ENCODE peak calls at places on chromosomes 13 and 19, in eight cellular contexts. B is mesothelial cell of epicardium; Z is activated CD8-positive, alpha-beta T cell treated with anti-CD3 and anti-CD28 coated beads for 36 hours; Q is cardiac muscle cell; W is thoracic aorta; G is astrocyte; H is LNCaP clone FGC; A is adrenal gland. Y is an unnamed sample.

GRCh38 chr19:45099465-45100201 is 6.7 kb downstream of the PPP1R37 start:
- DNase-seq in B (no peak), Z (no peak), Q (no peak), W (no peak), G (no peak), H (no peak), A (peak), Y (no peak)

GRCh38 chr19:6198896-6199239 is 63.4 kb downstream of the ACSBG2 start:
- DNase-seq in B (no peak), Z (no peak), Q (no peak), W (no peak), G (no peak), H (no peak), A (no peak), Y (peak)

GRCh38 chr13:75194717-75195116 is 287.3 kb downstream of the TBC1D4 start:
- DNase-seq in B (no peak), Z (no peak), Q (peak), W (no peak), G (no peak), H (no peak), A (no peak), Y (no peak)

GRCh38 chr13:102913924-102914628 is 68.2 kb downstream of the ERCC5 start:
- DNase-seq in B (no peak), Z (no peak), Q (peak), W (no peak), G (peak), H (peak), A (no peak), Y (no peak)

GRCh38 chr19:13008926-13009787 is 13.9 kb downstream of the NFIX start:
- DNase-seq in B (no peak), Z (no peak), Q (no peak), W (no peak), G (no peak), H (no peak), A (no peak), Y (no peak)

GRCh38 chr19:40217921-40218890 is at the start of gene TTC9B:
- DNase-seq in B (peak), Z (peak), Q (no peak), W (no peak), G (no peak), H (no peak), A (no peak), Y (peak)

GRCh38 chr13:92896842-92897241 is 329.8 kb upstream of the GPC6 start:
- DNase-seq in B (no peak), Z (no peak), Q (peak), W (no peak), G (peak), H (peak), A (no peak), Y (no peak)

GRCh38 chr13:102679449-102680132 is 15.3 kb downstream of the METTL21C start:
- DNase-seq in B (no peak), Z (no peak), Q (no peak), W (no peak), G (no peak), H (no peak), A (no peak), Y (no peak)

GRCh38 chr19:44972802-44973201 is 17.6 kb downstream of the CLPTM1 start:
- DNase-seq in B (no peak), Z (no peak), Q (no peak), W (no peak), G (no peak), H (no peak), A (peak), Y (no peak)

GRCh38 chr13:31334547-31334946 is 134.8 kb downstream of the B3GLCT start:
- DNase-seq in B (no peak), Z (no peak), Q (no peak), W (no peak), G (no peak), H (no peak), A (no peak), Y (no peak)

GRCh38 chr19:57103573-57104277 is 16.1 kb upstream of the USP29 start:
- DNase-seq in B (no peak), Z (peak), Q (peak), W (peak), G (peak), H (peak), A (peak), Y (peak)

GRCh38 chr19:35718345-35719041 is 690 bp downstream of the KMT2B start:
- DNase-seq in B (peak), Z (peak), Q (peak), W (no peak), G (no peak), H (no peak), A (peak), Y (peak)

DNA sequence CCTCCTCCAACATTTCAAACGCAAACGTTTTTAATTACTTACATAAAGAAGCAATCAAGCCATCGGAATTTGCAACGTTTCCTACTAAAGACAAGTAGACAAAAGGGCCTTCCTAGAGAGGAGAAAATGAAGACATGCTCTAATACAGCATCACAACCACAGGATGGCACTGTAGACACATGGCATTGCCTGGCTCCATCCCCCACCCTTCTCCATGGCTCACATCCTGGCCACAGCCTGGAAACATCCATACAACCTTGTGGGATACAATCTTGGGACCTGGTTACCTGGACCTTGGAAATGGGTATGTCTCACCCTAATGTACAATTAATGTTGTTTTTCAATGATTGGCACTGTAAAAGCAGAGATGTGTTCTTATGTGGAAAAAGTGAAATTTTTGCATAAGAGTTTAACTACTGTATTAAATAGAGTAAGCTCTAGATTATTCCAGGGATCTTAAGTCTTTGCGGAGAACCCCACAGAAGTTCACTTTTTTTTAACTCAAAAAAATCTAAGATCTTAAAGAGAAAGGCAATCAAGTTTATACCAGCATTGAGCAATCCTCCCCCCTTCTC is 21.5 kb downstream of the EBPL start:
- DNase-seq in B (peak), Z (peak), Q (peak), W (no peak), G (peak), H (no peak), A (peak), Y (peak)
- TF ChIP-seq CTCF in B (peak), Z (peak), Q (peak), W (peak), G (peak), H (peak), A (peak), Y (peak)

DNA sequence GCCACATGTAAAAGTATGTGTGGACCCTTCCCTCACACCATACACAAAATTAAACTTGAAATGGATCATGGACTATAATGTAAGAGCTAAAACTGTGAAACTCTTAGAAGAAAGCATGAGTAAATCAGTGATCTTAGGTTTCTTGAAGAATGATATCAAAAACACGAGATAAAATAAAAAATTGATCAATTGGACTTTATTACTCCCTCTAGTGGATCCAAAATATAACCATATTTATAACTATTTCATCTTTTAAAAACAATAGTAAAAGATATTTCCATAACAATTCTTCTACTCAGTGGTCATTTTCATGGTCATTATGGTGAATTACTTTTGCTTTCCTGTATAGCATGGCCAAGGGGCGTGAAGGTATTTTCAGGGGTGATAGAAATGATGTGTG is 174.6 kb upstream of the LSM14A start:
- DNase-seq in B (no peak), Z (no peak), Q (no peak), W (no peak), G (no peak), H (no peak), A (no peak), Y (no peak)
- TF ChIP-seq CTCF in B (no peak), Z (no peak), Q (peak), W (no peak), G (peak), H (peak), A (no peak), Y (no peak)

GRCh38 chr13:23372264-23372905 is 61.1 kb downstream of the SACS start:
- DNase-seq in B (no peak), Z (no peak), Q (peak), W (no peak), G (peak), H (no peak), A (no peak), Y (no peak)

GRCh38 chr13:23377603-23378002 is 55.9 kb downstream of the SACS start:
- DNase-seq in B (no peak), Z (no peak), Q (no peak), W (no peak), G (no peak), H (no peak), A (no peak), Y (no peak)

GRCh38 chr13:23378009-23378632 is 55.4 kb downstream of the SACS start:
- DNase-seq in B (no peak), Z (peak), Q (peak), W (peak), G (peak), H (no peak), A (peak), Y (peak)

GRCh38 chr13:23380534-23380933 is 53.0 kb downstream of the SACS start:
- DNase-seq in B (no peak), Z (no peak), Q (peak), W (no peak), G (no peak), H (no peak), A (no peak), Y (no peak)

GRCh38 chr13:23375007-23375971 is 58.2 kb downstream of the SACS start:
- DNase-seq in B (peak), Z (peak), Q (peak), W (peak), G (peak), H (peak), A (peak), Y (peak)
- TF ChIP-seq CTCF in B (peak), Z (no peak), Q (no peak), W (peak), G (no peak), H (peak), A (peak), Y (peak)

GRCh38 chr19:2138061-2138728 is 13.2 kb downstream of the AP3D1 start:
- DNase-seq in B (no peak), Z (no peak), Q (no peak), W (no peak), G (no peak), H (no peak), A (no peak), Y (no peak)
- TF ChIP-seq CTCF in B (no peak), Z (no peak), Q (no peak), W (no peak), G (no peak), H (no peak), A (no peak), Y (no peak)

GRCh38 chr13:108176685-108177274 is 38.6 kb downstream of the LIG4 start:
- DNase-seq in B (no peak), Z (peak), Q (peak), W (no peak), G (no peak), H (no peak), A (peak), Y (peak)
- TF ChIP-seq CTCF in B (peak), Z (peak), Q (peak), W (no peak), G (peak), H (peak), A (no peak), Y (peak)